ENCODE peak calls at places on chromosomes 5 and 9, in five cellular contexts. Y, K, Z, D and S are unnamed samples.

GRCh38 chr5:150589791-150590601 is 50.5 kb upstream of the SYNPO start:
- DNase-seq in Y (peak), K (peak), D (no peak), Z (no peak), S (peak)

GRCh38 chr9:14924821-14925220 is 14.6 kb upstream of the FREM1 start:
- DNase-seq in Y (no peak), Z (no peak), K (no peak), D (no peak), S (peak)

GRCh38 chr5:113490317-113490716 is 2.1 kb upstream of the MCC start:
- DNase-seq in Z (no peak), K (no peak), D (no peak), Y (no peak), S (no peak)

GRCh38 chr9:135661801-135662560 is 1.1 kb upstream of the LCN9 start:
- DNase-seq in Z (no peak), Y (no peak), D (no peak), K (no peak), S (no peak)

GRCh38 chr5:125357660-125358059 is 611.2 kb upstream of the ZNF608 start:
- DNase-seq in D (no peak), Z (no peak), K (no peak), Y (no peak), S (no peak)

GRCh38 chr9:128912270-128912853 is 8.4 kb upstream of the PHYHD1 start:
- DNase-seq in Z (peak), Y (no peak), K (peak), D (no peak), S (peak)

GRCh38 chr9:98709968-98710965 is 1.5 kb upstream of the GABBR2 start:
- DNase-seq in Z (peak), D (no peak), Y (peak), K (peak), S (peak)

GRCh38 chr9:86413966-86414880 is 60.0 kb upstream of the TUT7 start:
- DNase-seq in Y (no peak), K (no peak), D (no peak), Z (peak), S (peak)

GRCh38 chr5:3489221-3489620 is 106.4 kb upstream of the IRX1 start:
- DNase-seq in Y (no peak), Z (no peak), D (no peak), K (no peak), S (no peak)

GRCh38 chr5:10725636-10726035 is 35.4 kb downstream of the DAP start:
- DNase-seq in Y (no peak), K (no peak), Z (no peak), D (no peak), S (no peak)